ENCODE peak calls at places on chromosomes 13 and 19, in eight cellular contexts. V is GM23338, J is mammary epithelial cell, N is HCT116, T is neuronal stem cell, K is keratinocyte, O is HepG2, U is SK-N-SH. E is an unnamed sample.

GRCh38 chr13:40756042-40756441 is 14.9 kb downstream of the MRPS31 start:
- DNase-seq in V (no peak), J (no peak), N (no peak), T (no peak), K (no peak), O (no peak), U (no peak), E (no peak)

GRCh38 chr19:34359954-34360315 is 5.1 kb upstream of the GPI start:
- DNase-seq in V (no peak), J (no peak), N (no peak), T (no peak), K (no peak), O (no peak), U (no peak), E (no peak)

GRCh38 chr13:48896312-48896711 is 79.4 kb upstream of the FNDC3A start:
- DNase-seq in V (no peak), J (peak), N (no peak), T (no peak), K (no peak), O (no peak), U (no peak), E (no peak)

GRCh38 chr19:55464039-55464668 is 397 bp downstream of the C19orf85 start:
- DNase-seq in V (no peak), J (no peak), N (no peak), T (no peak), K (no peak), O (no peak), U (no peak), E (no peak)

GRCh38 chr19:1455336-1456120 is 5.6 kb downstream of the APC2 start:
- DNase-seq in V (peak), J (peak), N (peak), T (no peak), K (no peak), O (peak), U (peak), E (peak)

GRCh38 chr13:39051157-39051556 is 12.9 kb downstream of the NHLRC3 start:
- DNase-seq in V (peak), J (peak), N (peak), T (peak), K (no peak), O (peak), U (peak), E (peak)

GRCh38 chr19:46042252-46042883 is 1.6 kb upstream of the IGFL4 start:
- DNase-seq in V (no peak), J (no peak), N (no peak), T (no peak), K (no peak), O (no peak), U (no peak), E (no peak)

GRCh38 chr13:38099751-38100150 is 230.2 kb upstream of the TRPC4 start:
- DNase-seq in V (no peak), J (no peak), N (no peak), T (no peak), K (no peak), O (no peak), U (no peak), E (no peak)

GRCh38 chr19:47255947-47256687 is at the start of gene CCDC9:
- DNase-seq in V (peak), J (peak), N (peak), T (peak), K (peak), O (peak), U (no peak), E (peak)

GRCh38 chr19:5038631-5039271 is 69.8 kb downstream of the KDM4B start:
- DNase-seq in V (peak), J (no peak), N (no peak), T (no peak), K (no peak), O (peak), U (peak), E (no peak)

GRCh38 chr19:50486823-50487515 is 10.3 kb upstream of the GARIN5A start:
- DNase-seq in V (peak), J (no peak), N (peak), T (no peak), K (peak), O (peak), U (peak), E (no peak)

GRCh38 chr19:45911291-45911690 is 3.3 kb downstream of the NANOS2 start:
- DNase-seq in V (no peak), J (no peak), N (no peak), T (no peak), K (no peak), O (peak), U (no peak), E (peak)

GRCh38 chr13:113862766-113863510 is 938 bp downstream of the GAS6 start:
- DNase-seq in V (peak), J (no peak), N (no peak), T (no peak), K (no peak), O (no peak), U (peak), E (peak)

GRCh38 chr13:43537124-43537523 is 249.6 kb downstream of the ENOX1 start:
- DNase-seq in V (no peak), J (peak), N (no peak), T (no peak), K (no peak), O (no peak), U (peak), E (no peak)

GRCh38 chr13:32031025-32031814 is at the start of gene FRY:
- DNase-seq in V (peak), J (peak), N (peak), T (peak), K (no peak), O (peak), U (peak), E (peak)

GRCh38 chr19:872266-872951 is 12.9 kb downstream of the CFD start:
- DNase-seq in V (peak), J (peak), N (peak), T (no peak), K (peak), O (no peak), U (no peak), E (peak)

GRCh38 chr19:38647368-38647965 is at the start of gene ACTN4:
- DNase-seq in V (peak), J (peak), N (peak), T (peak), K (no peak), O (peak), U (peak), E (peak)

GRCh38 chr19:32416749-32417469 is 11.3 kb downstream of the DPY19L3 start:
- DNase-seq in V (no peak), J (no peak), N (no peak), T (no peak), K (no peak), O (no peak), U (no peak), E (no peak)

GRCh38 chr19:46173886-46174475 is 25.9 kb downstream of the IGFL2 start:
- DNase-seq in V (peak), J (no peak), N (no peak), T (no peak), K (no peak), O (no peak), U (no peak), E (no peak)

GRCh38 chr19:48967346-48968178 is 2.5 kb downstream of the FTL start:
- DNase-seq in V (no peak), J (no peak), N (no peak), T (no peak), K (no peak), O (peak), U (no peak), E (peak)

GRCh38 chr13:111881700-111882099 is 185.2 kb upstream of the SOX1 start:
- DNase-seq in V (no peak), J (no peak), N (no peak), T (no peak), K (no peak), O (no peak), U (no peak), E (no peak)

GRCh38 chr19:17281391-17282304 is at the start of gene ANKLE1:
- DNase-seq in V (peak), J (no peak), N (no peak), T (no peak), K (no peak), O (no peak), U (peak), E (no peak)

GRCh38 chr19:54266133-54266532 is 9.1 kb upstream of the LILRB5 start:
- DNase-seq in V (peak), J (peak), N (peak), T (peak), K (peak), O (peak), U (peak), E (peak)

GRCh38 chr19:35498220-35498619 is 8.0 kb upstream of the KRTDAP start:
- DNase-seq in V (no peak), J (no peak), N (no peak), T (no peak), K (no peak), O (no peak), U (no peak), E (no peak)

GRCh38 chr19:56660381-56661105 is 11.0 kb downstream of the ZNF835 start:
- DNase-seq in V (no peak), J (no peak), N (no peak), T (no peak), K (no peak), O (no peak), U (peak), E (no peak)

GRCh38 chr13:32811297-32811800 is 204.9 kb upstream of the KL start:
- DNase-seq in V (no peak), J (no peak), N (no peak), T (no peak), K (no peak), O (no peak), U (no peak), E (peak)

GRCh38 chr13:44079413-44080205 is 199.9 kb downstream of the LACC1 start:
- DNase-seq in V (peak), J (no peak), N (no peak), T (no peak), K (no peak), O (no peak), U (no peak), E (no peak)

GRCh38 chr13:109196896-109197295 is 567.5 kb downstream of the MYO16 start:
- DNase-seq in V (peak), J (no peak), N (peak), T (peak), K (no peak), O (peak), U (no peak), E (no peak)

GRCh38 chr13:19575230-19575629 is 13.9 kb upstream of the TPTE2 start:
- DNase-seq in V (no peak), J (no peak), N (no peak), T (no peak), K (no peak), O (no peak), U (no peak), E (no peak)

GRCh38 chr19:16660763-16661479 is at the start of gene TMEM38A:
- DNase-seq in V (peak), J (peak), N (no peak), T (peak), K (no peak), O (no peak), U (peak), E (peak)

GRCh38 chr13:27014406-27015359 is 156.9 kb downstream of the USP12 start:
- DNase-seq in V (no peak), J (no peak), N (no peak), T (no peak), K (no peak), O (no peak), U (no peak), E (no peak)

GRCh38 chr19:33468361-33469170 is 53.0 kb downstream of the PEPD start:
- DNase-seq in V (no peak), J (no peak), N (no peak), T (no peak), K (no peak), O (no peak), U (no peak), E (no peak)

GRCh38 chr13:19181021-19181620 is 503 bp downstream of the TUBA3C start:
- DNase-seq in V (no peak), J (no peak), N (no peak), T (no peak), K (no peak), O (no peak), U (no peak), E (no peak)

GRCh38 chr13:24217601-24218281 is 57.2 kb downstream of the SPATA13 start:
- DNase-seq in V (peak), J (no peak), N (no peak), T (no peak), K (no peak), O (peak), U (no peak), E (peak)

GRCh38 chr19:20969498-20969897 is 46.4 kb downstream of the ZNF85 start:
- DNase-seq in V (no peak), J (peak), N (peak), T (no peak), K (no peak), O (peak), U (no peak), E (no peak)

GRCh38 chr19:4089400-4089908 is 22.8 kb upstream of the ZBTB7A start:
- DNase-seq in V (peak), J (no peak), N (no peak), T (no peak), K (no peak), O (no peak), U (no peak), E (no peak)

GRCh38 chr13:76856141-76856571 is 30.0 kb downstream of the KCTD12 start:
- DNase-seq in V (no peak), J (peak), N (no peak), T (no peak), K (peak), O (no peak), U (no peak), E (no peak)

GRCh38 chr19:6894313-6894712 is 6.9 kb downstream of the ADGRE1 start:
- DNase-seq in V (no peak), J (no peak), N (no peak), T (no peak), K (no peak), O (no peak), U (no peak), E (no peak)

GRCh38 chr13:30577381-30577780 is 40.3 kb upstream of the USPL1 start:
- DNase-seq in V (no peak), J (peak), N (peak), T (no peak), K (peak), O (peak), U (no peak), E (peak)

GRCh38 chr13:112896736-112897602 is 72.0 kb upstream of the MCF2L start:
- DNase-seq in V (no peak), J (no peak), N (no peak), T (no peak), K (no peak), O (no peak), U (no peak), E (no peak)

GRCh38 chr19:57675881-57676280 is 5.9 kb upstream of the ZNF551 start:
- DNase-seq in V (no peak), J (no peak), N (no peak), T (no peak), K (no peak), O (no peak), U (no peak), E (no peak)
- H3K4me2 ChIP-seq in V (no peak), J (no peak), N (no peak), T (no peak), K (no peak), O (no peak), U (no peak), E (no peak)

GRCh38 chr19:2700660-2701360 is 1.7 kb downstream of the GNG7 start:
- DNase-seq in V (peak), J (no peak), N (no peak), T (no peak), K (no peak), O (no peak), U (no peak), E (no peak)
- H3K4me2 ChIP-seq in V (peak), J (no peak), N (no peak), T (no peak), K (no peak), O (no peak), U (no peak), E (no peak)

DNA sequence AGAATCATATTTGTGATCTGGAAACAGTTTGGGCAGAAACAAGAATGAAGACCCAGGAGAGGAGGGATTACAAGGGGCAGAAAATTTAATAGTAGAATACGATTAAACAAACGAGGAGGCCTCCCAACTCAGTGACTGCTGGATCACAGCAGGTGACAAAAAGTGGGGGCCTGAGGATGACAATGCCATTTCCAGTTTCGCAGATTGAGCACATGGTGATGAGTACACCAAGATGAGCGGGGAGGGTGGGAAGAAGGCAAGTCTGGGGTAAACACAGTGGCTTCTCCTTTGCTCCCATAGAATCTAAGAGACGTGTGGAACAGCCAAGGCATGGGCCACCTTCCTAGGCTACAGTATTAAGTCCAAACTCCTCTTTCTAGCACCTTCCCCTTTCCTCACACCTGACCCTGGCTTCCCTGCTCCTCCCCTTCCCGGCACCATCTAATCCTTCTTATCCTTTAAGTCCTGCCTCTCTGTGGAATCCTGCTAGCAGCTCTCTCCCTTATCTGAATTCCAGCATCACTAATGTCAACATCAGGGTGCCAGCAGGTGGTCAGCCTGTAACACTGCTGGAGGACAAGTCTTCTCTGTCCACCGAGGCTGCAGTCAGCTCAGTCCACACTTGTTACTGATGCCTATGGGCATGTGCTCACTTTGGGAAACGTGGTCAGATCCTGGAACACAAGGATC is 13.5 kb downstream of the ATP7B start:
- DNase-seq in V (peak), J (no peak), N (no peak), T (no peak), K (no peak), O (peak), U (no peak), E (peak)
- H3K4me2 ChIP-seq in V (peak), J (no peak), N (no peak), T (no peak), K (no peak), O (peak), U (no peak), E (peak)

GRCh38 chr19:44749994-44750393 is 1.5 kb downstream of the BCL3 start:
- DNase-seq in V (no peak), J (no peak), N (no peak), T (no peak), K (no peak), O (no peak), U (no peak), E (no peak)
- H3K4me2 ChIP-seq in V (no peak), J (peak), N (peak), T (no peak), K (peak), O (peak), U (peak), E (peak)

GRCh38 chr19:7995756-7996155 is 9.7 kb downstream of the ELAVL1 start:
- DNase-seq in V (no peak), J (no peak), N (no peak), T (no peak), K (no peak), O (no peak), U (no peak), E (no peak)

GRCh38 chr19:7994114-7994513 is 11.3 kb downstream of the ELAVL1 start:
- DNase-seq in V (peak), J (no peak), N (no peak), T (no peak), K (no peak), O (no peak), U (no peak), E (no peak)

GRCh38 chr19:7992575-7992974 is 12.9 kb downstream of the ELAVL1 start:
- DNase-seq in V (no peak), J (no peak), N (no peak), T (no peak), K (no peak), O (no peak), U (no peak), E (no peak)

GRCh38 chr19:7994923-7995682 is 10.3 kb downstream of the ELAVL1 start:
- DNase-seq in V (no peak), J (no peak), N (no peak), T (no peak), K (no peak), O (no peak), U (no peak), E (no peak)

DNA sequence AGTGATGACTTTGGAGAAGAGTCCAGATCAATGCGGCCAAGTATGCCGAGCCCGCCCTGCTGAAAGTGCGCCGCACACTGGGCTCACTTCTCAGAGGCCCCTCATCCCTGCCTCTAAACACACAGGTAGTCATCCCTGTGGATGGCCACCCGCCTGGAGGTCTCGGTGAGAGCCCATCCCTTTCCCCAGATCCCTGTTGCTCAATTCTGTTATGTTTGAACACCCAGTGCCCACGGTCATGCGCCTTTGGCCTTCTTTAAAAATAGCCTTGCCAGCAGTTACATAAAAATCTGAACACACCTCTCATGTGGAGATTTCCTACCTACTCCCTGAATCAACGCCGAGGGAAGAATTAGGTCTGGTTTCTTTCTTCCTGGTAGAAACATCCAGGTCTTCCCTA is 11.9 kb downstream of the ELAVL1 start:
- DNase-seq in V (no peak), J (no peak), N (no peak), T (no peak), K (no peak), O (no peak), U (no peak), E (no peak)
- H3K4me2 ChIP-seq in V (no peak), J (peak), N (no peak), T (no peak), K (no peak), O (no peak), U (no peak), E (no peak)

GRCh38 chr19:42553292-42554045 is 25.2 kb upstream of the CEACAM1 start:
- DNase-seq in V (no peak), J (peak), N (no peak), T (no peak), K (no peak), O (peak), U (no peak), E (no peak)
- H3K4me2 ChIP-seq in V (no peak), J (no peak), N (no peak), T (no peak), K (no peak), O (peak), U (no peak), E (no peak)

GRCh38 chr13:106683179-106683578 is 115.2 kb upstream of the ARGLU1 start:
- DNase-seq in V (no peak), J (no peak), N (no peak), T (no peak), K (no peak), O (peak), U (no peak), E (no peak)
- H3K4me2 ChIP-seq in V (no peak), J (no peak), N (no peak), T (no peak), K (no peak), O (peak), U (no peak), E (peak)

GRCh38 chr19:18841400-18841799 is 9.6 kb downstream of the UPF1 start:
- DNase-seq in V (no peak), J (no peak), N (no peak), T (no peak), K (no peak), O (no peak), U (no peak), E (no peak)

GRCh38 chr19:18840288-18841260 is 8.8 kb downstream of the UPF1 start:
- DNase-seq in V (no peak), J (no peak), N (no peak), T (no peak), K (no peak), O (peak), U (peak), E (no peak)

GRCh38 chr19:18839465-18840287 is 7.9 kb downstream of the UPF1 start:
- DNase-seq in V (peak), J (no peak), N (no peak), T (no peak), K (no peak), O (peak), U (no peak), E (peak)

GRCh38 chr19:18843960-18844359 is 12.2 kb downstream of the UPF1 start:
- DNase-seq in V (no peak), J (no peak), N (no peak), T (no peak), K (no peak), O (no peak), U (no peak), E (no peak)

DNA sequence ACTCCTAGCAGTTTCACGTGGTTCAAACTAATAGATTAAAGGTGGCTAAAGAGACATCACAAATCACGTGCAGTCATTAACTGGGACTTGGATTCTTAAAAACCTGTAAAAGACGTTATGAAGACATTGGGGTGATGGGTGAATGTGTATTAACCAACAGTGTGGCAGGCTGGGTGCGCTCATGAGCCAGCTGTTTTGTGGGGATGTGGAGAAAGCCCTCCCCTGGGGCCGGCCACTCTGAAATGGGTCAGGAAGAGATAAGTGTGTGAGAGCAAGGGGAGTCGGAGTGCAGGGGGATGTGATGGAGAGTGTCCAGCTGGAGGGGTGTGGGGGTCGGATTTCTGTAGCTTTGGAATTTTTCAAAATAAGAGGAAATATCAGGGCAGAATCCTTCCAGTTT is 10.4 kb downstream of the UPF1 start:
- DNase-seq in V (no peak), J (no peak), N (no peak), T (no peak), K (no peak), O (no peak), U (peak), E (no peak)
- H3K4me2 ChIP-seq in V (no peak), J (no peak), N (no peak), T (no peak), K (no peak), O (no peak), U (no peak), E (no peak)

E was measured in hepatocyte.